ENCODE peak calls at places on chromosomes 11 and 22, in nine cellular contexts. H, Y, I, T, V, S, D, A and J are unnamed samples.

GRCh38 chr11:75536786-75537629 is 11.3 kb upstream of the GDPD5 start:
- DNase-seq in A (no peak), T (no peak), Y (peak; percentile 62), H (peak; percentile 50), I (no peak), V (no peak), S (no peak), D (no peak), J (peak; percentile 68)

GRCh38 chr11:128232588-128232987 is 354.8 kb downstream of the ETS1 start:
- DNase-seq in A (no peak), V (no peak), S (no peak), Y (peak; percentile 80), I (no peak), H (peak; percentile 69), T (no peak), D (no peak), J (no peak)

GRCh38 chr22:27192135-27192900 is 534.9 kb downstream of the MIAT start:
- DNase-seq in I (peak; percentile 9), V (no peak), D (no peak), S (no peak), Y (no peak), A (no peak), H (no peak), T (peak; percentile 16), J (no peak)

GRCh38 chr22:20479612-20480196 is 15.9 kb downstream of the KLHL22 start:
- DNase-seq in H (no peak), T (peak; percentile 39), I (no peak), Y (no peak), S (no peak), D (no peak), V (no peak), A (no peak), J (no peak)

GRCh38 chr22:49021926-49022815 is 805.5 kb downstream of the BRD1 start:
- DNase-seq in D (no peak), H (no peak), S (no peak), V (no peak), A (no peak), T (no peak), Y (no peak), I (no peak), J (no peak)

GRCh38 chr11:126561327-126561893 is 205.9 kb downstream of the ST3GAL4 start:
- DNase-seq in Y (peak; percentile 42), S (no peak), D (peak; percentile 91), T (peak; percentile 76), V (peak; percentile 39), H (peak; percentile 19), A (no peak), I (no peak), J (peak; percentile 66)

GRCh38 chr11:36073411-36074203 is 129.7 kb downstream of the LDLRAD3 start:
- DNase-seq in T (peak; percentile 88), I (no peak), H (no peak), D (no peak), V (peak; percentile 64), Y (no peak), S (no peak), A (no peak), J (peak; percentile 94)

GRCh38 chr11:67266424-67267187 is at the start of gene GRK2:
- DNase-seq in A (no peak), I (peak; percentile 33), Y (peak; percentile 63), D (peak; percentile 67), T (peak; percentile 41), S (peak; percentile 85), V (no peak), H (no peak), J (peak; percentile 58)

GRCh38 chr11:102111787-102112653 is 1.8 kb downstream of the YAP1 start:
- DNase-seq in H (no peak), D (no peak), T (peak; percentile 88), S (no peak), I (no peak), Y (peak; percentile 29), A (no peak), V (peak; percentile 65), J (peak; percentile 89)

GRCh38 chr11:116773203-116774112 is 671 bp upstream of the BUD13 start:
- DNase-seq in D (no peak), Y (no peak), H (no peak), V (no peak), A (no peak), S (no peak), I (no peak), T (no peak), J (no peak)

GRCh38 chr11:112343368-112344039 is 82.8 kb upstream of the PLET1 start:
- DNase-seq in V (no peak), H (no peak), I (peak; percentile 22), Y (no peak), A (no peak), S (no peak), T (peak; percentile 35), D (no peak), J (peak; percentile 30)

GRCh38 chr11:20599424-20600346 is at the start of gene SLC6A5:
- DNase-seq in T (peak; percentile 61), A (no peak), S (no peak), I (no peak), V (peak; percentile 4), D (peak; percentile 96), Y (peak; percentile 54), H (peak; percentile 50), J (peak; percentile 45)

GRCh38 chr11:5831196-5831829 is 10.4 kb downstream of the OR52E6 start:
- DNase-seq in T (no peak), H (no peak), V (no peak), A (no peak), Y (no peak), S (no peak), D (peak; percentile 33), I (no peak), J (no peak)

GRCh38 chr11:33321483-33321882 is 64.3 kb downstream of the HIPK3 start:
- DNase-seq in T (no peak), D (no peak), A (no peak), I (no peak), H (no peak), S (no peak), V (no peak), Y (no peak), J (no peak)

GRCh38 chr11:45724145-45724544 is 58.7 kb upstream of the CHST1 start:
- DNase-seq in D (peak; percentile 53), H (peak; percentile 6), I (no peak), T (no peak), A (no peak), V (no peak), Y (no peak), S (no peak), J (no peak)

GRCh38 chr11:119479685-119480275 is 56.8 kb upstream of the THY1 start:
- DNase-seq in S (no peak), A (no peak), T (peak; percentile 52), Y (no peak), I (no peak), V (no peak), D (peak; percentile 89), H (no peak), J (peak; percentile 18)

GRCh38 chr22:50656122-50657070 is 16.2 kb upstream of the SHANK3 start:
- DNase-seq in Y (no peak), D (no peak), V (peak; percentile 17), T (peak; percentile 57), S (no peak), A (no peak), H (no peak), I (no peak), J (peak; percentile 88)

GRCh38 chr11:122267602-122268001 is 151.6 kb upstream of the BLID start:
- DNase-seq in T (peak; percentile 66), S (no peak), D (peak; percentile 17), A (no peak), I (no peak), Y (no peak), V (peak; percentile 34), H (no peak), J (no peak)

GRCh38 chr11:78256962-78257361 is 68.2 kb downstream of the USP35 start:
- DNase-seq in S (peak; percentile 80), H (no peak), I (no peak), A (no peak), D (no peak), T (peak; percentile 97), Y (no peak), V (peak; percentile 64), J (peak; percentile 81)

GRCh38 chr11:67146516-67147226 is 27.6 kb downstream of the KDM2A start:
- DNase-seq in Y (no peak), H (no peak), V (no peak), A (no peak), D (no peak), I (no peak), S (no peak), T (no peak), J (no peak)

GRCh38 chr11:2301631-2302272 is at the start of the genes C11orf21 and TSPAN32:
- DNase-seq in T (peak; percentile 32), D (no peak), A (no peak), S (peak; percentile 87), Y (peak; percentile 75), I (no peak), V (no peak), H (peak; percentile 69), J (no peak)

GRCh38 chr22:50255099-50255498 is 4.0 kb upstream of the HDAC10 start:
- DNase-seq in V (no peak), S (no peak), I (no peak), T (no peak), A (no peak), H (no peak), D (no peak), Y (no peak), J (no peak)

GRCh38 chr22:49329636-49330035 is 498.0 kb downstream of the BRD1 start:
- DNase-seq in A (no peak), I (no peak), T (no peak), D (no peak), S (peak; percentile 20), Y (no peak), V (no peak), H (no peak), J (no peak)

GRCh38 chr22:36327922-36328551 is 59.7 kb downstream of the MYH9 start:
- DNase-seq in H (no peak), S (no peak), I (no peak), T (peak; percentile 73), Y (no peak), V (no peak), A (no peak), D (no peak), J (peak; percentile 68)

GRCh38 chr22:37557321-37558001 is 2.8 kb upstream of the CDC42EP1 start:
- DNase-seq in T (no peak), I (no peak), H (no peak), V (no peak), Y (no peak), A (no peak), D (no peak), S (no peak), J (peak; percentile 53)

GRCh38 chr11:5204787-5205186 is 4.3 kb upstream of the OR51V1 start:
- DNase-seq in V (peak; percentile 46), D (peak; percentile 81), A (no peak), S (no peak), H (no peak), I (no peak), Y (no peak), T (peak; percentile 83), J (peak; percentile 75)

GRCh38 chr11:15821471-15821870 is 534.9 kb downstream of the SOX6 start:
- DNase-seq in I (no peak), A (no peak), D (no peak), V (no peak), S (no peak), T (no peak), H (no peak), Y (no peak), J (no peak)

GRCh38 chr11:58788355-58789023 is 56.0 kb downstream of the GLYATL2 start:
- DNase-seq in V (peak; percentile 28), A (no peak), H (peak; percentile 16), D (peak; percentile 81), Y (peak; percentile 37), I (peak; percentile 60), S (no peak), T (peak; percentile 64), J (peak; percentile 69)

GRCh38 chr11:46390331-46391171 is 1.0 kb downstream of the CHRM4 start:
- DNase-seq in T (no peak), V (no peak), H (no peak), I (no peak), Y (no peak), S (no peak), D (peak; percentile 48), A (no peak), J (no peak)

GRCh38 chr22:45565973-45566372 is 63.3 kb downstream of the FBLN1 start:
- DNase-seq in V (no peak), T (no peak), D (peak; percentile 64), H (no peak), A (no peak), Y (no peak), I (no peak), S (no peak), J (no peak)

GRCh38 chr11:107957109-107957588 is 28.9 kb downstream of the RAB39A start:
- DNase-seq in D (no peak), V (peak; percentile 24), S (no peak), A (no peak), I (no peak), T (no peak), Y (no peak), H (no peak), J (no peak)